ENCODE peak calls at places on chromosome 6, in six cellular contexts. W is activated T-cell treated with anti-CD3 and anti-CD28 coated beads, Interleukin-2, amount 50 U/mL, for 48 hours; R is T-helper 2 cell; J is activated T-helper 9 cell treated with anti-CD3 and anti-CD28 coated beads, Interleukin-2, amount 50 U/mL, for 16 hours; V is CD4-positive, alpha-beta T cell; P is activated CD4-positive, alpha-beta T cell treated with anti-CD3 and anti-CD28 coated beads, Interleukin-2, amount 50 U/mL, for 1 hour. K is an unnamed sample.
A peak's percentile ranks its signal among the peaks of the same experiment; 100 is the strongest.

GRCh38 chr6:8845691-8846090 is 410.3 kb upstream of the SLC35B3 start:
- DNase-seq in W (no peak), R (no peak), J (no peak), V (no peak), P (no peak), K (no peak)

GRCh38 chr6:119627908-119628669 is 278.5 kb upstream of the MAN1A1 start:
- DNase-seq in W (no peak), R (no peak), J (no peak), V (no peak), P (no peak), K (no peak)

GRCh38 chr6:33454009-33454946 is at the start of gene ZBTB9:
- DNase-seq in W (peak; percentile 95), R (peak; percentile 91), J (peak; percentile 88), V (peak; percentile 89), P (peak; percentile 91), K (peak; percentile 94)

GRCh38 chr6:135675862-135676261 is 175.6 kb upstream of the PDE7B start:
- DNase-seq in W (no peak), R (no peak), J (no peak), V (peak; percentile 12), P (peak; percentile 8), K (no peak)

GRCh38 chr6:108895591-108895990 is 47.4 kb downstream of the ARMC2 start:
- DNase-seq in W (no peak), R (no peak), J (no peak), V (no peak), P (no peak), K (no peak)

GRCh38 chr6:13190391-13190790 is 137.9 kb downstream of the TBC1D7 start:
- DNase-seq in W (no peak), R (no peak), J (no peak), V (no peak), P (no peak), K (no peak)

GRCh38 chr6:134457941-134458340 is 140.0 kb upstream of the SGK1 start:
- DNase-seq in W (no peak), R (no peak), J (no peak), V (no peak), P (no peak), K (no peak)

GRCh38 chr6:322940-323729 is 30.8 kb downstream of the DUSP22 start:
- DNase-seq in W (no peak), R (no peak), J (no peak), V (no peak), P (no peak), K (no peak)

GRCh38 chr6:93701526-93701925 is 282.2 kb upstream of the EPHA7 start:
- DNase-seq in W (no peak), R (no peak), J (no peak), V (no peak), P (no peak), K (no peak)

GRCh38 chr6:109381747-109382575 is at the start of gene CD164:
- DNase-seq in W (peak; percentile 95), R (peak; percentile 88), J (peak; percentile 93), V (peak; percentile 91), P (peak; percentile 92), K (peak; percentile 91)